ENCODE peak calls at places on chromosomes 4 and X, in ten cellular contexts. One of them, this sample, is unnamed.

GRCh38 chrX:15973299-15973698 is 118.7 kb upstream of the AP1S2 start:
- DNase-seq in lower lobe of right lung: no peak
- DNase-seq in NB4: peak; percentile 71
- DNase-seq in psoas muscle: no peak
- DNase-seq in aorta: no peak
- DNase-seq in Panc1: peak; percentile 28
- DNase-seq in HCT116: peak; percentile 21
- DNase-seq in GM23338: peak; percentile 48
- DNase-seq in HAP-1: peak; percentile 53
- DNase-seq in HepG2: peak; percentile 16
- DNase-seq in this sample: peak; percentile 2

GRCh38 chr4:8817081-8817812 is 54.4 kb downstream of the HMX1 start:
- DNase-seq in NB4: no peak
- DNase-seq in lower lobe of right lung: peak; percentile 32
- DNase-seq in Panc1: no peak
- DNase-seq in HepG2: no peak
- DNase-seq in HCT116: no peak
- DNase-seq in GM23338: no peak
- DNase-seq in psoas muscle: no peak
- DNase-seq in HAP-1: no peak
- DNase-seq in aorta: peak; percentile 59
- DNase-seq in this sample: no peak

GRCh38 chr4:42573249-42573648 is 83.7 kb downstream of the ATP8A1 start:
- DNase-seq in HCT116: no peak
- DNase-seq in psoas muscle: no peak
- DNase-seq in HepG2: no peak
- DNase-seq in GM23338: no peak
- DNase-seq in HAP-1: no peak
- DNase-seq in aorta: no peak
- DNase-seq in lower lobe of right lung: no peak
- DNase-seq in Panc1: no peak
- DNase-seq in NB4: no peak
- DNase-seq in this sample: no peak

GRCh38 chr4:123121241-123121907 is 199.0 kb upstream of the NUDT6 start:
- DNase-seq in psoas muscle: no peak
- DNase-seq in aorta: no peak
- DNase-seq in lower lobe of right lung: no peak
- DNase-seq in GM23338: no peak
- DNase-seq in HepG2: peak; percentile 69
- DNase-seq in HCT116: no peak
- DNase-seq in NB4: no peak
- DNase-seq in Panc1: peak; percentile 85
- DNase-seq in HAP-1: no peak
- DNase-seq in this sample: peak; percentile 25

GRCh38 chr4:158208931-158209640 is 1.2 kb upstream of the TMEM144 start:
- DNase-seq in Panc1: no peak
- DNase-seq in aorta: no peak
- DNase-seq in GM23338: peak; percentile 14
- DNase-seq in NB4: peak; percentile 68
- DNase-seq in psoas muscle: no peak
- DNase-seq in HepG2: no peak
- DNase-seq in HCT116: no peak
- DNase-seq in HAP-1: no peak
- DNase-seq in lower lobe of right lung: no peak
- DNase-seq in this sample: no peak

GRCh38 chr4:41072021-41072777 is 142.1 kb downstream of the APBB2 start:
- DNase-seq in HepG2: no peak
- DNase-seq in HCT116: no peak
- DNase-seq in NB4: no peak
- DNase-seq in Panc1: no peak
- DNase-seq in psoas muscle: no peak
- DNase-seq in aorta: no peak
- DNase-seq in GM23338: no peak
- DNase-seq in HAP-1: no peak
- DNase-seq in lower lobe of right lung: no peak
- DNase-seq in this sample: no peak

GRCh38 chrX:24259544-24260240 is 54.2 kb downstream of the SUPT20HL2 start:
- DNase-seq in GM23338: peak; percentile 69
- DNase-seq in psoas muscle: no peak
- DNase-seq in Panc1: no peak
- DNase-seq in HCT116: peak; percentile 50
- DNase-seq in HepG2: peak; percentile 56
- DNase-seq in NB4: peak; percentile 73
- DNase-seq in aorta: no peak
- DNase-seq in HAP-1: peak; percentile 63
- DNase-seq in lower lobe of right lung: no peak
- DNase-seq in this sample: peak; percentile 17

GRCh38 chr4:163680390-163681098 is 186.1 kb downstream of the TMA16 start:
- DNase-seq in lower lobe of right lung: no peak
- DNase-seq in Panc1: no peak
- DNase-seq in HCT116: no peak
- DNase-seq in HAP-1: no peak
- DNase-seq in GM23338: no peak
- DNase-seq in aorta: no peak
- DNase-seq in psoas muscle: no peak
- DNase-seq in HepG2: no peak
- DNase-seq in NB4: no peak
- DNase-seq in this sample: no peak

GRCh38 chr4:38842998-38843397 is 13.6 kb downstream of the TLR6 start:
- DNase-seq in Panc1: no peak
- DNase-seq in HepG2: no peak
- DNase-seq in HCT116: no peak
- DNase-seq in psoas muscle: no peak
- DNase-seq in lower lobe of right lung: no peak
- DNase-seq in aorta: no peak
- DNase-seq in NB4: no peak
- DNase-seq in HAP-1: peak; percentile 17
- DNase-seq in GM23338: no peak
- DNase-seq in this sample: no peak

GRCh38 chrX:11143931-11144678 is 33.0 kb downstream of the HCCS start:
- DNase-seq in psoas muscle: no peak
- DNase-seq in lower lobe of right lung: no peak
- DNase-seq in aorta: no peak
- DNase-seq in HAP-1: peak; percentile 82
- DNase-seq in GM23338: peak; percentile 82
- DNase-seq in NB4: peak; percentile 70
- DNase-seq in HepG2: peak; percentile 55
- DNase-seq in Panc1: peak; percentile 36
- DNase-seq in HCT116: peak; percentile 63
- DNase-seq in this sample: peak; percentile 21

GRCh38 chr4:754221-755120 is 48.8 kb downstream of the PCGF3 start:
- DNase-seq in aorta: no peak
- DNase-seq in HAP-1: no peak
- DNase-seq in NB4: no peak
- DNase-seq in lower lobe of right lung: peak; percentile 40
- DNase-seq in Panc1: no peak
- DNase-seq in HepG2: no peak
- DNase-seq in GM23338: no peak
- DNase-seq in psoas muscle: no peak
- DNase-seq in HCT116: no peak
- DNase-seq in this sample: no peak

GRCh38 chrX:35380808-35381700 is 417.1 kb upstream of the MAGEB16 start:
- DNase-seq in HepG2: peak; percentile 0
- DNase-seq in aorta: no peak
- DNase-seq in psoas muscle: no peak
- DNase-seq in GM23338: peak; percentile 53
- DNase-seq in NB4: peak; percentile 22
- DNase-seq in HCT116: no peak
- DNase-seq in lower lobe of right lung: no peak
- DNase-seq in HAP-1: no peak
- DNase-seq in Panc1: peak; percentile 13
- DNase-seq in this sample: no peak

GRCh38 chr4:7756561-7757355 is 182.9 kb downstream of the AFAP1 start:
- DNase-seq in lower lobe of right lung: peak; percentile 43
- DNase-seq in GM23338: no peak
- DNase-seq in HAP-1: no peak
- DNase-seq in psoas muscle: no peak
- DNase-seq in HCT116: no peak
- DNase-seq in HepG2: no peak
- DNase-seq in NB4: no peak
- DNase-seq in aorta: no peak
- DNase-seq in Panc1: no peak
- DNase-seq in this sample: no peak

GRCh38 chr4:1763550-1764080 is 29.5 kb upstream of the FGFR3 start:
- DNase-seq in HepG2: peak; percentile 73
- DNase-seq in HAP-1: peak; percentile 81
- DNase-seq in HCT116: no peak
- DNase-seq in psoas muscle: no peak
- DNase-seq in lower lobe of right lung: no peak
- DNase-seq in Panc1: no peak
- DNase-seq in aorta: no peak
- DNase-seq in GM23338: no peak
- DNase-seq in NB4: peak; percentile 80
- DNase-seq in this sample: no peak

GRCh38 chr4:1761130-1761688 is 31.9 kb upstream of the FGFR3 start:
- DNase-seq in Panc1: no peak
- DNase-seq in GM23338: no peak
- DNase-seq in lower lobe of right lung: no peak
- DNase-seq in HAP-1: no peak
- DNase-seq in HCT116: no peak
- DNase-seq in HepG2: no peak
- DNase-seq in NB4: no peak
- DNase-seq in psoas muscle: no peak
- DNase-seq in aorta: no peak
- DNase-seq in this sample: no peak

GRCh38 chr4:1764670-1765069 is 28.4 kb upstream of the FGFR3 start:
- DNase-seq in aorta: no peak
- DNase-seq in HCT116: no peak
- DNase-seq in HAP-1: no peak
- DNase-seq in NB4: no peak
- DNase-seq in Panc1: no peak
- DNase-seq in GM23338: no peak
- DNase-seq in psoas muscle: no peak
- DNase-seq in lower lobe of right lung: no peak
- DNase-seq in HepG2: no peak
- DNase-seq in this sample: no peak

GRCh38 chr4:1762264-1763010 is 30.7 kb upstream of the FGFR3 start:
- DNase-seq in Panc1: no peak
- DNase-seq in NB4: no peak
- DNase-seq in HAP-1: no peak
- DNase-seq in aorta: no peak
- DNase-seq in HCT116: no peak
- DNase-seq in psoas muscle: no peak
- DNase-seq in HepG2: no peak
- DNase-seq in lower lobe of right lung: no peak
- DNase-seq in GM23338: no peak
- DNase-seq in this sample: no peak

DNA sequence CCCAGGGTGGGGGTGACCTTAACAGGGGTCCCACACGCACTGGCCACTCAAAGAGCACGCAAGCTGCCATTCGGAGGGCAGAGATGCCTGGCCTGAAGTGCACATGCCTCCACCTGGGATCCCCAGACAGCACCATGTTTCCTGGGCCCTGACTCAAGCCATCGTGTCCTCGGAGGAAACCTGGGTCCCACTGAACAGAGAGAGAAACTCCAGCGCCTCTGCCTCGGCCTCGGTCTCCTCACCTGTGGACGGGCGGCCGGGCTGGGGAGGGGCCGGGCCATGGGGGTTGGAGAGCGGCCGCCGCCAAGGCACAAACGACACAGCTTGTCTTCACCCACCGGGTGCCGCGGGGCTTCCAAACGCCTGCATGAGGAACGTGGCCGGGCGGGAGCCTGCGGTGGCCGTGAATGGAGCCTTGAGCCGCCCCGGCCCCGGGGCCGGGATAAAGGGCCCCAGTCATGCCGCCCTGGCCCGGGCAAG is 30.0 kb upstream of the FGFR3 start:
- DNase-seq in lower lobe of right lung: no peak
- DNase-seq in GM23338: peak; percentile 65
- DNase-seq in HCT116: no peak
- DNase-seq in NB4: no peak
- DNase-seq in Panc1: no peak
- DNase-seq in HAP-1: no peak
- DNase-seq in psoas muscle: no peak
- DNase-seq in HepG2: no peak
- DNase-seq in aorta: no peak
- DNase-seq in this sample: no peak
- H3K4me3 ChIP-seq in lower lobe of right lung: peak overlapping the region; percentile 36
- H3K4me3 ChIP-seq in GM23338: no peak overlapping the region
- H3K4me3 ChIP-seq in HCT116: no peak overlapping the region
- H3K4me3 ChIP-seq in NB4: no peak overlapping the region
- H3K4me3 ChIP-seq in Panc1: no peak overlapping the region
- H3K4me3 ChIP-seq in HAP-1: no peak overlapping the region
- H3K4me3 ChIP-seq in psoas muscle: peak overlapping the region; percentile 48
- H3K4me3 ChIP-seq in HepG2: peak overlapping the region; percentile 51
- H3K4me3 ChIP-seq in aorta: no peak overlapping the region
- H3K4me3 ChIP-seq in this sample: no peak overlapping the region

GRCh38 chr4:73309211-73309610 is 50.6 kb upstream of the ANKRD17 start:
- DNase-seq in HepG2: no peak
- DNase-seq in GM23338: no peak
- DNase-seq in Panc1: no peak
- DNase-seq in lower lobe of right lung: no peak
- DNase-seq in HAP-1: no peak
- DNase-seq in HCT116: no peak
- DNase-seq in aorta: no peak
- DNase-seq in NB4: no peak
- DNase-seq in psoas muscle: no peak
- DNase-seq in this sample: no peak
- H3K4me3 ChIP-seq in HepG2: no peak overlapping the region
- H3K4me3 ChIP-seq in GM23338: no peak overlapping the region
- H3K4me3 ChIP-seq in Panc1: no peak overlapping the region
- H3K4me3 ChIP-seq in lower lobe of right lung: no peak overlapping the region
- H3K4me3 ChIP-seq in HAP-1: no peak overlapping the region
- H3K4me3 ChIP-seq in HCT116: no peak overlapping the region
- H3K4me3 ChIP-seq in aorta: no peak overlapping the region
- H3K4me3 ChIP-seq in NB4: no peak overlapping the region
- H3K4me3 ChIP-seq in psoas muscle: no peak overlapping the region
- H3K4me3 ChIP-seq in this sample: no peak overlapping the region

DNA sequence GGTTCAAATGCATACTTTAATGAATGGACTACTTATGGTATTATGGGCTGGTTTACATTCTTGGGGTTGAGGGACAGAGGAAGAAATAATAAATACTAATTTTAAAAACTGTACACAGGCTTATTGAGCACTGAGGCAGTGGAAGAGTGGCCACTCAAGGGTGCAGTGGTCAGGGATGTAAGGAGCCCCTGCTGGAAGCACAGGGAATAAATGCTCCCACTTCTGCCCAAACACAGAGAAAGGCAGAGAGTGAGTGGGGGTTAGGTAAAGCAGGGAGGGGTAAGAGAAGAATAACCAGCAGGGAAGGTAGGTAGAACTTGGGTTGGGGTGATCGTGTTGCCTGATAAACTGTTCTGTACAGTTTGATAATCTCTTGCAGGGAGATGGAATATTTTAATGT is 60.0 kb downstream of the GAB1 start:
- DNase-seq in lower lobe of right lung: no peak
- DNase-seq in HepG2: no peak
- DNase-seq in NB4: no peak
- DNase-seq in HAP-1: no peak
- DNase-seq in psoas muscle: no peak
- DNase-seq in HCT116: no peak
- DNase-seq in Panc1: no peak
- DNase-seq in GM23338: peak; percentile 32
- DNase-seq in aorta: no peak
- DNase-seq in this sample: no peak
- H3K4me3 ChIP-seq in lower lobe of right lung: no peak overlapping the region
- H3K4me3 ChIP-seq in HepG2: no peak overlapping the region
- H3K4me3 ChIP-seq in NB4: no peak overlapping the region
- H3K4me3 ChIP-seq in HAP-1: no peak overlapping the region
- H3K4me3 ChIP-seq in psoas muscle: no peak overlapping the region
- H3K4me3 ChIP-seq in HCT116: no peak overlapping the region
- H3K4me3 ChIP-seq in Panc1: no peak overlapping the region
- H3K4me3 ChIP-seq in GM23338: no peak overlapping the region
- H3K4me3 ChIP-seq in aorta: no peak overlapping the region
- H3K4me3 ChIP-seq in this sample: no peak overlapping the region

GRCh38 chr4:2786152-2786671 is 6.7 kb upstream of the SH3BP2 start:
- DNase-seq in HepG2: no peak
- DNase-seq in HCT116: no peak
- DNase-seq in psoas muscle: no peak
- DNase-seq in lower lobe of right lung: peak; percentile 35
- DNase-seq in GM23338: no peak
- DNase-seq in aorta: peak; percentile 67
- DNase-seq in NB4: peak; percentile 20
- DNase-seq in Panc1: no peak
- DNase-seq in HAP-1: no peak
- DNase-seq in this sample: no peak
- H3K4me3 ChIP-seq in HepG2: no peak overlapping the region
- H3K4me3 ChIP-seq in HCT116: no peak overlapping the region
- H3K4me3 ChIP-seq in psoas muscle: no peak overlapping the region
- H3K4me3 ChIP-seq in lower lobe of right lung: no peak overlapping the region
- H3K4me3 ChIP-seq in GM23338: no peak overlapping the region
- H3K4me3 ChIP-seq in aorta: no peak overlapping the region
- H3K4me3 ChIP-seq in NB4: no peak overlapping the region
- H3K4me3 ChIP-seq in Panc1: no peak overlapping the region
- H3K4me3 ChIP-seq in HAP-1: no peak overlapping the region
- H3K4me3 ChIP-seq in this sample: no peak overlapping the region